ENCODE peak calls at places on chromosomes 4 and X, in nine cellular contexts. G is NCI-H748 treated with DMSO at 0.1 percent for 48 hours; Y is frontal cortex; E is NCI-H2081; X is stimulated activated naive CD8-positive, alpha-beta T cell treated with anti-CD3 and anti-CD28 coated beads, Interleukin-15, Interleukin-2, amounts not matched to agents 100 U/mL and 50 U/mL, for 24 hours; P is thyroid gland; Q is activated CD4-positive, CD25-positive, alpha-beta regulatory T cell treated with anti-CD3 and anti-CD28 coated beads, Interleukin-2, amount 50 U/mL, for 72 hours; L is T-cell; N is epithelial cell of prostate. J is an unnamed sample.

GRCh38 chr4:135411251-135411650 is 1209.7 kb upstream of the PABPC4L start:
- DNase-seq in X (no peak), Y (no peak), L (no peak), Q (no peak), G (no peak), N (no peak), E (no peak), P (no peak), J (peak)

GRCh38 chr4:36461344-36461743 is 179.9 kb downstream of the DTHD1 start:
- DNase-seq in P (no peak), G (no peak), E (no peak), L (no peak), N (no peak), Y (no peak), X (no peak), Q (no peak), J (no peak)

GRCh38 chr4:78776729-78777555 is 792 bp downstream of the BMP2K start:
- DNase-seq in P (peak), Y (peak), L (peak), E (no peak), Q (peak), G (no peak), N (peak), X (peak), J (peak)

GRCh38 chrX:123959281-123960063 is 2.0 kb upstream of the STAG2 start:
- DNase-seq in E (peak), Y (peak), G (no peak), X (peak), P (peak), N (no peak), L (no peak), Q (peak), J (no peak)

GRCh38 chr4:120844528-120844921 is 78.0 kb downstream of the PRDM5 start:
- DNase-seq in E (no peak), Q (no peak), L (no peak), X (no peak), G (no peak), P (no peak), Y (no peak), N (no peak), J (no peak)

GRCh38 chr4:121698119-121698732 is 1.4 kb upstream of the ANXA5 start:
- DNase-seq in N (no peak), Y (no peak), P (no peak), X (no peak), L (no peak), Q (no peak), E (no peak), G (no peak), J (no peak)

GRCh38 chrX:24242649-24243556 is 71.0 kb downstream of the SUPT20HL2 start:
- DNase-seq in G (no peak), N (no peak), L (no peak), Y (no peak), X (no peak), Q (no peak), E (no peak), P (peak), J (no peak)

GRCh38 chrX:38985375-38985774 is 184.1 kb downstream of the MID1IP1 start:
- DNase-seq in X (no peak), Y (peak), P (no peak), G (peak), E (no peak), N (no peak), L (no peak), Q (no peak), J (no peak)

GRCh38 chr4:169005453-169006099 is 4.5 kb downstream of the CBR4 start:
- DNase-seq in Y (no peak), Q (no peak), P (no peak), G (no peak), E (no peak), X (no peak), L (no peak), N (no peak), J (peak)

GRCh38 chrX:154775611-154776349 is 13.1 kb downstream of the DKC1 start:
- DNase-seq in N (peak), P (peak), Q (no peak), Y (no peak), L (no peak), X (peak), E (no peak), G (no peak), J (no peak)

GRCh38 chrX:119266364-119266995 is 30.4 kb downstream of the PGRMC1 start:
- DNase-seq in Q (no peak), X (no peak), G (no peak), E (peak), L (peak), Y (no peak), N (no peak), P (peak), J (peak)

GRCh38 chr4:4637710-4638109 is 95.9 kb upstream of the STX18 start:
- DNase-seq in N (peak), G (no peak), L (no peak), P (no peak), X (no peak), Q (no peak), E (no peak), Y (no peak), J (no peak)

GRCh38 chr4:3720461-3720860 is 45.7 kb upstream of the ADRA2C start:
- DNase-seq in E (peak), N (no peak), Y (no peak), P (no peak), G (peak), Q (no peak), L (no peak), X (no peak), J (no peak)

GRCh38 chrX:20968996-20969395 is 405.2 kb upstream of the CNKSR2 start:
- DNase-seq in E (no peak), G (no peak), L (no peak), N (peak), X (no peak), Q (no peak), P (no peak), Y (no peak), J (no peak)

GRCh38 chrX:68511255-68511654 is 12.4 kb downstream of the YIPF6 start:
- DNase-seq in P (no peak), G (peak), N (no peak), Y (peak), Q (no peak), L (no peak), E (peak), X (peak), J (no peak)

GRCh38 chrX:147803948-147804347 is 107.8 kb upstream of the FMR1 start:
- DNase-seq in X (no peak), Y (peak), N (no peak), E (no peak), Q (no peak), G (no peak), L (no peak), P (no peak), J (no peak)

GRCh38 chr4:89681219-89681618 is 155.7 kb downstream of the SNCA start:
- DNase-seq in G (peak), P (no peak), Y (no peak), L (no peak), E (no peak), N (peak), X (no peak), Q (no peak), J (no peak)

GRCh38 chrX:45515262-45516215 is 314.9 kb upstream of the DIPK2B start:
- DNase-seq in P (peak), X (peak), E (peak), Y (peak), N (peak), G (peak), L (peak), Q (no peak), J (peak)

GRCh38 chrX:5916945-5917344 is 311.7 kb downstream of the NLGN4X start:
- DNase-seq in P (no peak), Q (no peak), E (peak), N (no peak), Y (no peak), L (no peak), G (no peak), X (no peak), J (no peak)

GRCh38 chr4:121738780-121739547 is 26.0 kb downstream of the SMIM43 start:
- DNase-seq in Q (no peak), X (no peak), G (no peak), P (no peak), N (no peak), L (no peak), Y (no peak), E (no peak), J (no peak)

GRCh38 chrX:120291211-120291610 is 20.1 kb downstream of the TMEM255A start:
- DNase-seq in P (no peak), N (no peak), Q (no peak), G (no peak), L (no peak), Y (no peak), E (no peak), X (no peak), J (no peak)

GRCh38 chrX:57583477-57583876 is 8.3 kb upstream of the ZXDB start:
- DNase-seq in Q (no peak), G (no peak), L (no peak), N (no peak), E (no peak), X (no peak), P (no peak), Y (no peak), J (no peak)

GRCh38 chrX:45758319-45758718 is 557.6 kb upstream of the DIPK2B start:
- DNase-seq in N (no peak), X (no peak), Q (peak), L (no peak), Y (no peak), E (no peak), G (no peak), P (no peak), J (peak)

GRCh38 chrX:33277046-33277445 is 65.7 kb upstream of the DMD start:
- DNase-seq in P (no peak), Q (no peak), X (no peak), L (no peak), Y (no peak), N (no peak), G (no peak), E (no peak), J (no peak)

GRCh38 chr4:69823481-69824186 is 36.3 kb downstream of the SULT1E1 start:
- DNase-seq in Q (no peak), X (peak), L (peak), P (peak), Y (no peak), G (peak), N (no peak), E (peak), J (no peak)

GRCh38 chr4:39908284-39908683 is 69.4 kb downstream of the PDS5A start:
- DNase-seq in N (no peak), Y (no peak), L (no peak), G (no peak), E (no peak), Q (no peak), P (peak), X (no peak), J (no peak)

J was measured in HFFc6.